ENCODE peak calls at places on chromosomes 4 and X, in five cellular contexts. F, W, B, T and H are unnamed samples.

GRCh38 chr4:35934370-35934981 is 309.8 kb downstream of the ARAP2 start:
- DNase-seq in F (peak), W (peak), B (no peak), T (peak), H (peak)

GRCh38 chr4:36323801-36324419 is 42.5 kb downstream of the DTHD1 start:
- DNase-seq in F (no peak), W (no peak), B (no peak), T (no peak), H (no peak)

GRCh38 chr4:75696036-75696435 is 22.8 kb upstream of the G3BP2 start:
- DNase-seq in F (no peak), W (no peak), B (no peak), T (no peak), H (no peak)

GRCh38 chrX:45757272-45757671 is 556.6 kb upstream of the DIPK2B start:
- DNase-seq in F (no peak), W (no peak), B (no peak), T (no peak), H (no peak)

GRCh38 chr4:138851626-138852443 is 163.7 kb upstream of the NOCT start:
- DNase-seq in F (no peak), W (no peak), B (no peak), T (no peak), H (no peak)

GRCh38 chr4:6471303-6472007 is 959 bp downstream of the PPP2R2C start:
- DNase-seq in F (no peak), W (no peak), B (no peak), T (no peak), H (no peak)

GRCh38 chr4:80026080-80026479 is 46.9 kb downstream of the ANTXR2 start:
- DNase-seq in F (no peak), W (peak), B (no peak), T (no peak), H (no peak)

GRCh38 chrX:110418857-110419249 is 60.2 kb downstream of the RTL9 start:
- DNase-seq in F (peak), W (no peak), B (no peak), T (peak), H (no peak)

GRCh38 chr4:3676907-3677495 is 89.2 kb upstream of the ADRA2C start:
- DNase-seq in F (no peak), W (no peak), B (peak), T (no peak), H (no peak)

GRCh38 chr4:7295917-7296660 is 103.8 kb downstream of the SORCS2 start:
- DNase-seq in F (peak), W (no peak), B (peak), T (peak), H (no peak)

GRCh38 chr4:139278956-139279722 is 886 bp downstream of the MGARP start:
- DNase-seq in F (peak), W (peak), B (no peak), T (no peak), H (no peak)

GRCh38 chrX:48683411-48683982 is at the start of gene WAS:
- DNase-seq in F (no peak), W (no peak), B (peak), T (no peak), H (peak)

GRCh38 chr4:80011636-80012236 is 61.3 kb downstream of the ANTXR2 start:
- DNase-seq in F (peak), W (peak), B (no peak), T (peak), H (no peak)

GRCh38 chrX:41122664-41123257 is 37.5 kb downstream of the USP9X start:
- DNase-seq in F (no peak), W (no peak), B (no peak), T (no peak), H (no peak)

GRCh38 chrX:31658360-31658759 is 586.5 kb upstream of the FTHL17 start:
- DNase-seq in F (peak), W (peak), B (no peak), T (peak), H (no peak)

GRCh38 chrX:131747173-131747572 is 203.3 kb downstream of the OR13H1 start:
- DNase-seq in F (peak), W (no peak), B (no peak), T (no peak), H (no peak)

GRCh38 chr4:185217390-185217985 is 8.1 kb downstream of the SNX25 start:
- DNase-seq in F (no peak), W (no peak), B (no peak), T (no peak), H (no peak)

GRCh38 chr4:109325698-109326097 is 23.2 kb upstream of the COL25A1 start:
- DNase-seq in F (no peak), W (no peak), B (no peak), T (no peak), H (no peak)

GRCh38 chr4:45316257-45316656 is 589.9 kb upstream of the GNPDA2 start:
- DNase-seq in F (peak), W (no peak), B (no peak), T (peak), H (no peak)

GRCh38 chr4:130172156-130172555 is 1076.2 kb downstream of the C4orf33 start:
- DNase-seq in F (peak), W (no peak), B (no peak), T (peak), H (no peak)

GRCh38 chrX:128800138-128800537 is 723.2 kb downstream of the SMARCA1 start:
- DNase-seq in F (no peak), W (no peak), B (no peak), T (no peak), H (no peak)

GRCh38 chr4:128338634-128339355 is 51.2 kb upstream of the PGRMC2 start:
- DNase-seq in F (peak), W (peak), B (no peak), T (peak), H (no peak)

GRCh38 chrX:15683193-15683592 is 18.6 kb upstream of the CLTRN start:
- DNase-seq in F (no peak), W (no peak), B (no peak), T (no peak), H (no peak)

GRCh38 chr4:127069675-127070074 is 563.1 kb upstream of the INTU start:
- DNase-seq in F (peak), W (no peak), B (no peak), T (no peak), H (no peak)

GRCh38 chr4:25439913-25440477 is 62.9 kb downstream of the ANAPC4 start:
- DNase-seq in F (peak), W (peak), B (no peak), T (peak), H (peak)

GRCh38 chr4:10640535-10641159 is 43.9 kb downstream of the CLNK start:
- DNase-seq in F (no peak), W (no peak), B (no peak), T (no peak), H (peak)

GRCh38 chr4:78569291-78569821 is 17.8 kb downstream of the ANXA3 start:
- DNase-seq in F (peak), W (peak), B (no peak), T (peak), H (no peak)

GRCh38 chrX:119481218-119481875 is 13.1 kb downstream of the SLC25A5 start:
- DNase-seq in F (no peak), W (no peak), B (peak), T (peak), H (no peak)

GRCh38 chr4:6345866-6346265 is 76.2 kb downstream of the WFS1 start:
- DNase-seq in F (no peak), W (no peak), B (no peak), T (no peak), H (no peak)

GRCh38 chrX:137575596-137576255 is 9.8 kb downstream of the ZIC3 start:
- DNase-seq in F (no peak), W (no peak), B (no peak), T (no peak), H (no peak)
- H3K4me3 ChIP-seq in F (no peak), W (no peak), B (no peak), T (no peak), H (no peak)

GRCh38 chr4:183098080-183098722 is 856 bp upstream of the WWC2 start:
- DNase-seq in F (peak), W (peak), B (peak), T (peak), H (no peak)
- H3K4me3 ChIP-seq in F (peak), W (peak), B (peak), T (peak), H (no peak)

GRCh38 chrX:105874790-105875189 is 52.5 kb downstream of the NRK start:
- DNase-seq in F (no peak), W (no peak), B (no peak), T (no peak), H (no peak)
- H3K4me3 ChIP-seq in F (no peak), W (no peak), B (no peak), T (no peak), H (no peak)

GRCh38 chrX:47193475-47194241 is at the start of gene UBA1:
- DNase-seq in F (peak), W (peak), B (peak), T (peak), H (peak)

GRCh38 chrX:47198026-47198686 is 4.5 kb downstream of the UBA1 start:
- DNase-seq in F (no peak), W (no peak), B (no peak), T (peak), H (no peak)

GRCh38 chrX:47197526-47197925 is 3.9 kb downstream of the UBA1 start:
- DNase-seq in F (no peak), W (no peak), B (no peak), T (no peak), H (no peak)

GRCh38 chrX:47194388-47194787 is 759 bp downstream of the UBA1 start:
- DNase-seq in F (no peak), W (no peak), B (no peak), T (no peak), H (no peak)

DNA sequence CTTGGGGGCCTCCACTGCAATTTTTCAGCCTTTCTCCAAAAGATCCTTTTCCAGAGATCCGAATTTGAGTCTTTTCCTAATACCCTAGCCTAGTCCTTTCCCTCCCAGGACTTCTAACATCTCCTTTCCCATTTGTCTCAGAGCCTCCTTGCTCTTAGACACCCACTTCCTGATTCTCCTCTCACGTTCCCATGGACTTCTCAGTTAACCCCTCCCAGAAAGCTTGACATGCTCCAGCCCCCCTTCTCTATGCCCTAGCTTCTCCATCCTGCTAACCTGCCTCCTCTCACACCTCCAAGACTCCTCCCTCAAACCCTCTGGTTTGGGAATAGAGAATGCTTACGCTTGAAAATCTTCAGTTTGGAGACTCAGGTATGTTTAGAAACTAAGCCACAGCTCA is 2.5 kb downstream of the UBA1 start:
- DNase-seq in F (no peak), W (no peak), B (no peak), T (no peak), H (no peak)
- H3K4me3 ChIP-seq in F (peak), W (no peak), B (peak), T (no peak), H (no peak)

GRCh38 chrX:17023670-17024069 is 77.2 kb downstream of the REPS2 start:
- DNase-seq in F (no peak), W (no peak), B (no peak), T (no peak), H (no peak)

GRCh38 chrX:17022205-17022604 is 75.7 kb downstream of the REPS2 start:
- DNase-seq in F (peak), W (no peak), B (no peak), T (peak), H (no peak)

GRCh38 chrX:17027931-17028330 is 81.5 kb downstream of the REPS2 start:
- DNase-seq in F (no peak), W (no peak), B (no peak), T (no peak), H (no peak)

GRCh38 chrX:17025903-17026302 is 79.4 kb downstream of the REPS2 start:
- DNase-seq in F (no peak), W (no peak), B (no peak), T (no peak), H (no peak)

GRCh38 chrX:17024896-17025295 is 78.4 kb downstream of the REPS2 start:
- DNase-seq in F (no peak), W (no peak), B (no peak), T (no peak), H (no peak)
- H3K4me3 ChIP-seq in F (no peak), W (no peak), B (no peak), T (no peak), H (no peak)

DNA sequence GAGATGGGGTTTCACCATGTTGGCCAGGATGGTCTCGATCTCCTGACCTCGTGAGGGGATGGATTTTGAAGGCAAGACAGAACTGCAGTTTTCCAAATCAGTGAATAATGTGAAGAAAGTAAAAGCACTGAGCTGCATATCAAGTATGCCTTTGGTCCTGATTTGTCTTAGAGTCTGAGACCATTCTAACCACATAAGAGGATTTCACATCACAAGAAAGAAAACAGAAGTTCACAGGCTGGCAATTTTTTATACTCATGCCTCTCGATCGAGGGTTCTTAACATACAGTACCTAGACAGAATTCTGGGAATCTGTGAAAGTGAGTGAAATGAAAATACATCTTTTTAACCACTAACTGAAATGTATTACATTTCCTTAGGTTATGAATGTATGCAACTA is 23.3 kb downstream of the CHIC2 start:
- DNase-seq in F (no peak), W (no peak), B (no peak), T (no peak), H (peak)
- H3K4me3 ChIP-seq in F (no peak), W (no peak), B (no peak), T (no peak), H (no peak)